ENCODE peak calls at places on chromosomes 2 and 18, in eight cellular contexts. L, A, R, M, C, E, P and O are unnamed samples.

GRCh38 chr18:58429442-58429841 is 199.4 kb downstream of the ALPK2 start:
- DNase-seq in L (no peak), A (peak), R (no peak), M (no peak), C (no peak), E (no peak), P (no peak), O (no peak)

GRCh38 chr2:37698931-37699481 is 27.6 kb upstream of the CDC42EP3 start:
- DNase-seq in L (no peak), A (no peak), R (peak), M (no peak), C (no peak), E (peak), P (peak), O (no peak)

GRCh38 chr18:12278765-12279682 is 24.9 kb downstream of the CIDEA start:
- DNase-seq in L (peak), A (peak), R (peak), M (no peak), C (peak), E (peak), P (peak), O (peak)

GRCh38 chr18:79964330-79965118 is at the start of gene HSBP1L1:
- DNase-seq in L (peak), A (peak), R (peak), M (peak), C (peak), E (no peak), P (peak), O (no peak)

GRCh38 chr18:10892801-10893595 is 256.4 kb downstream of the PIEZO2 start:
- DNase-seq in L (no peak), A (no peak), R (peak), M (no peak), C (no peak), E (no peak), P (peak), O (no peak)

GRCh38 chr18:75220786-75221355 is 10.3 kb downstream of the TSHZ1 start:
- DNase-seq in L (no peak), A (no peak), R (peak), M (no peak), C (no peak), E (peak), P (no peak), O (no peak)

GRCh38 chr18:7233398-7233797 is 2.5 kb downstream of the LRRC30 start:
- DNase-seq in L (no peak), A (no peak), R (no peak), M (no peak), C (no peak), E (no peak), P (no peak), O (no peak)

GRCh38 chr2:204650611-204651010 is 105.3 kb downstream of the PARD3B start:
- DNase-seq in L (no peak), A (no peak), R (no peak), M (no peak), C (no peak), E (no peak), P (no peak), O (no peak)

GRCh38 chr2:166126014-166126639 is 1.7 kb downstream of the SCN1A start:
- DNase-seq in L (no peak), A (no peak), R (peak), M (no peak), C (no peak), E (peak), P (peak), O (peak)

GRCh38 chr2:95359501-95359930 is 43.0 kb upstream of the FAHD2A start:
- DNase-seq in L (peak), A (no peak), R (no peak), M (no peak), C (peak), E (no peak), P (no peak), O (no peak)

GRCh38 chr2:159516241-159516758 is 100.0 kb downstream of the BAZ2B start:
- DNase-seq in L (no peak), A (peak), R (peak), M (peak), C (no peak), E (peak), P (peak), O (no peak)

GRCh38 chr18:429030-429429 is 71.5 kb downstream of the COLEC12 start:
- DNase-seq in L (no peak), A (no peak), R (peak), M (no peak), C (no peak), E (no peak), P (no peak), O (no peak)

GRCh38 chr2:101330253-101330921 is 21.9 kb upstream of the RNF149 start:
- DNase-seq in L (peak), A (no peak), R (no peak), M (no peak), C (peak), E (peak), P (no peak), O (no peak)

GRCh38 chr2:203340791-203341487 is 12.7 kb downstream of the ABI2 start:
- DNase-seq in L (no peak), A (peak), R (peak), M (peak), C (no peak), E (peak), P (peak), O (peak)

GRCh38 chr2:109243526-109244425 is 114.8 kb downstream of the SH3RF3 start:
- DNase-seq in L (no peak), A (no peak), R (no peak), M (no peak), C (no peak), E (no peak), P (peak), O (no peak)

GRCh38 chr2:74845217-74845751 is 11.4 kb downstream of the HK2 start:
- DNase-seq in L (peak), A (no peak), R (peak), M (peak), C (peak), E (peak), P (peak), O (peak)

GRCh38 chr2:238929242-238930081 is 81.6 kb downstream of the TWIST2 start:
- DNase-seq in L (peak), A (no peak), R (peak), M (no peak), C (peak), E (peak), P (peak), O (no peak)

GRCh38 chr2:150279673-150280072 is 207.8 kb downstream of the RND3 start:
- DNase-seq in L (no peak), A (no peak), R (no peak), M (no peak), C (no peak), E (no peak), P (no peak), O (no peak)

GRCh38 chr2:24122356-24123211 is 550 bp downstream of the PFN4 start:
- DNase-seq in L (no peak), A (no peak), R (peak), M (peak), C (no peak), E (peak), P (peak), O (no peak)

GRCh38 chr2:100321181-100321880 is 970 bp downstream of the LONRF2 start:
- DNase-seq in L (peak), A (peak), R (peak), M (peak), C (peak), E (peak), P (peak), O (no peak)

GRCh38 chr18:72833471-72833870 is 34.3 kb downstream of the NETO1 start:
- DNase-seq in L (no peak), A (no peak), R (peak), M (no peak), C (no peak), E (peak), P (no peak), O (no peak)

GRCh38 chr2:125535089-125535488 is 1120.9 kb upstream of the GYPC start:
- DNase-seq in L (no peak), A (no peak), R (no peak), M (no peak), C (no peak), E (no peak), P (no peak), O (no peak)

GRCh38 chr18:28284132-28284531 is 107.2 kb upstream of the CDH2 start:
- DNase-seq in L (no peak), A (no peak), R (no peak), M (no peak), C (no peak), E (peak), P (peak), O (peak)

GRCh38 chr2:85988210-85988913 is 99.6 kb upstream of the ST3GAL5 start:
- DNase-seq in L (no peak), A (no peak), R (peak), M (no peak), C (no peak), E (no peak), P (peak), O (no peak)

GRCh38 chr2:67165141-67165990 is 231.8 kb upstream of the ETAA1 start:
- DNase-seq in L (no peak), A (no peak), R (no peak), M (no peak), C (no peak), E (peak), P (no peak), O (no peak)

GRCh38 chr2:9896216-9896615 is 52.9 kb downstream of the TAF1B start:
- DNase-seq in L (no peak), A (no peak), R (peak), M (no peak), C (no peak), E (no peak), P (no peak), O (no peak)
- H3K4me3 ChIP-seq in L (no peak), A (no peak), R (no peak), M (no peak), C (no peak), E (no peak), P (no peak), O (no peak)

GRCh38 chr18:1708006-1708405 is 803.3 kb downstream of the ADCYAP1 start:
- DNase-seq in L (no peak), A (no peak), R (no peak), M (no peak), C (no peak), E (peak), P (no peak), O (no peak)
- TF ChIP-seq CTCF in L (no peak), A (no peak), R (no peak), M (no peak), C (no peak), E (no peak), P (no peak), O (no peak)

GRCh38 chr18:62751341-62751821 is 36.0 kb downstream of the PHLPP1 start:
- DNase-seq in L (no peak), A (no peak), R (peak), M (no peak), C (no peak), E (peak), P (peak), O (no peak)
- H3K4me3 ChIP-seq in L (no peak), A (no peak), R (no peak), M (no peak), C (no peak), E (no peak), P (no peak), O (no peak)

GRCh38 chr2:113084249-113085000 is 16.7 kb downstream of the IL1F10 start:
- DNase-seq in L (no peak), A (no peak), R (peak), M (no peak), C (no peak), E (peak), P (peak), O (no peak)
- TF ChIP-seq CTCF in L (no peak), A (peak), R (peak), M (peak), C (peak), E (peak), P (peak), O (peak)

GRCh38 chr2:169362346-169363026 is at the start of gene LRP2:
- DNase-seq in L (no peak), A (peak), R (peak), M (no peak), C (peak), E (peak), P (no peak), O (no peak)
- H3K4me3 ChIP-seq in L (peak), A (peak), R (peak), M (peak), C (peak), E (peak), P (peak), O (peak)

GRCh38 chr2:221276033-221276432 is 296.1 kb downstream of the EPHA4 start:
- DNase-seq in L (no peak), A (no peak), R (no peak), M (no peak), C (no peak), E (no peak), P (no peak), O (no peak)
- TF ChIP-seq CTCF in L (no peak), A (no peak), R (no peak), M (no peak), C (no peak), E (no peak), P (no peak), O (no peak)

GRCh38 chr2:5019324-5019723 is 672.9 kb upstream of the SOX11 start:
- DNase-seq in L (no peak), A (no peak), R (no peak), M (no peak), C (no peak), E (no peak), P (no peak), O (no peak)
- H3K4me3 ChIP-seq in L (no peak), A (no peak), R (no peak), M (no peak), C (no peak), E (no peak), P (no peak), O (no peak)

DNA sequence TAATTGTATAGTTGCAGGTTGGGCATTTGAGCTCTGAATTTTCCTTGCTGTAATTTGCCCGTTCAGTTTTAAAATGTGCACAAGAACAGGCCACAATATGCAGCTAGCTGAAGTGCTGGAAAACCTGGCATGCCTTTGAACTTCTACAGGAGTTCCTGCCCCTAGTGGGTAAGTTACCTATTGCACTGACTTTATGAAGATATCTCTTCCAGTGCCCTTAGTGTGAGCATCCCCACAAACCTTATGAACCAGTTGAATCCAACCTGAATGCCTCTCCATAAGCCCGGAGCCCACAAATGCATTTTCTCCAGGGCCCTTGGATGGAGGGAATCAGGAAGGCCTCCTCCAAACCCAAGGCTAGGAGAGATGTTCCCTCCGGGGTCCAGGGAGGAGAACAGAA is 106.8 kb downstream of the XRCC5 start:
- DNase-seq in L (no peak), A (peak), R (peak), M (peak), C (no peak), E (no peak), P (peak), O (no peak)
- TF ChIP-seq CTCF in L (peak), A (peak), R (peak), M (peak), C (no peak), E (peak), P (peak), O (peak)

GRCh38 chr2:2683581-2683980 is 352.5 kb upstream of the MYT1L start:
- DNase-seq in L (no peak), A (no peak), R (no peak), M (no peak), C (no peak), E (no peak), P (no peak), O (no peak)

GRCh38 chr2:2682700-2683342 is 351.7 kb upstream of the MYT1L start:
- DNase-seq in L (no peak), A (no peak), R (no peak), M (no peak), C (no peak), E (no peak), P (no peak), O (no peak)

GRCh38 chr2:2681085-2681484 is 350.0 kb upstream of the MYT1L start:
- DNase-seq in L (no peak), A (no peak), R (no peak), M (no peak), C (no peak), E (no peak), P (no peak), O (no peak)

GRCh38 chr2:2686228-2686627 is 355.2 kb upstream of the MYT1L start:
- DNase-seq in L (no peak), A (no peak), R (no peak), M (no peak), C (no peak), E (no peak), P (no peak), O (no peak)

GRCh38 chr2:2681611-2682295 is 350.7 kb upstream of the MYT1L start:
- DNase-seq in L (no peak), A (no peak), R (no peak), M (no peak), C (no peak), E (no peak), P (no peak), O (no peak)
- H3K4me3 ChIP-seq in L (no peak), A (no peak), R (no peak), M (no peak), C (no peak), E (no peak), P (no peak), O (no peak)

GRCh38 chr2:175729049-175729706 is 272.9 kb downstream of the LNPK start:
- DNase-seq in L (no peak), A (no peak), R (no peak), M (no peak), C (no peak), E (no peak), P (no peak), O (no peak)
- TF ChIP-seq CTCF in L (no peak), A (no peak), R (no peak), M (no peak), C (no peak), E (no peak), P (no peak), O (no peak)